ENCODE peak calls at places on chromosomes 4 and X, in five cellular contexts. One of them, this sample, is unnamed.

GRCh38 chr4:145299380-145300076 is 119.1 kb upstream of the OTUD4 start:
- DNase-seq in HepG2: peak
- DNase-seq in GM12878: peak
- DNase-seq in K562: no peak
- DNase-seq in H1: no peak
- DNase-seq in this sample: peak

GRCh38 chrX:78514852-78515251 is 144.3 kb downstream of the RTL3 start:
- DNase-seq in GM12878: no peak
- DNase-seq in H1: peak
- DNase-seq in K562: no peak
- DNase-seq in HepG2: no peak
- DNase-seq in this sample: no peak

GRCh38 chr4:81472249-81473085 is 760 bp upstream of the RASGEF1B start:
- DNase-seq in HepG2: peak
- DNase-seq in H1: no peak
- DNase-seq in K562: peak
- DNase-seq in GM12878: peak
- DNase-seq in this sample: no peak

GRCh38 chr4:173211222-173211621 is 42.6 kb downstream of the GALNT7 start:
- DNase-seq in HepG2: no peak
- DNase-seq in GM12878: no peak
- DNase-seq in H1: no peak
- DNase-seq in K562: no peak
- DNase-seq in this sample: no peak

GRCh38 chr4:125084608-125085007 is 230.1 kb upstream of the FAT4 start:
- DNase-seq in GM12878: no peak
- DNase-seq in HepG2: no peak
- DNase-seq in K562: no peak
- DNase-seq in H1: no peak
- DNase-seq in this sample: no peak

GRCh38 chrX:73239242-73239641 is 24.6 kb upstream of the NAP1L2 start:
- DNase-seq in GM12878: no peak
- DNase-seq in K562: no peak
- DNase-seq in H1: no peak
- DNase-seq in HepG2: no peak
- DNase-seq in this sample: no peak

GRCh38 chr4:87356832-87357526 is 34.0 kb downstream of the HSD17B11 start:
- DNase-seq in K562: no peak
- DNase-seq in H1: no peak
- DNase-seq in GM12878: no peak
- DNase-seq in HepG2: no peak
- DNase-seq in this sample: no peak

GRCh38 chr4:8905773-8906667 is 34.4 kb upstream of the HMX1 start:
- DNase-seq in GM12878: no peak
- DNase-seq in H1: no peak
- DNase-seq in HepG2: no peak
- DNase-seq in K562: no peak
- DNase-seq in this sample: no peak

GRCh38 chr4:65561164-65561563 is 109.1 kb downstream of the EPHA5 start:
- DNase-seq in K562: no peak
- DNase-seq in HepG2: no peak
- DNase-seq in GM12878: no peak
- DNase-seq in H1: no peak
- DNase-seq in this sample: no peak

GRCh38 chr4:168723020-168723419 is 226.2 kb downstream of the PALLD start:
- DNase-seq in K562: no peak
- DNase-seq in HepG2: no peak
- DNase-seq in H1: no peak
- DNase-seq in GM12878: no peak
- DNase-seq in this sample: no peak

GRCh38 chrX:37314526-37314925 is 34.6 kb upstream of the PRRG1 start:
- DNase-seq in GM12878: no peak
- DNase-seq in H1: no peak
- DNase-seq in K562: no peak
- DNase-seq in HepG2: no peak
- DNase-seq in this sample: no peak

GRCh38 chr4:38190717-38191178 is 230.6 kb downstream of the PTTG2 start:
- DNase-seq in GM12878: no peak
- DNase-seq in HepG2: no peak
- DNase-seq in H1: no peak
- DNase-seq in K562: no peak
- DNase-seq in this sample: no peak

GRCh38 chr4:84231539-84232055 is 267.5 kb downstream of the NKX6-1 start:
- DNase-seq in GM12878: no peak
- DNase-seq in HepG2: no peak
- DNase-seq in H1: no peak
- DNase-seq in K562: no peak
- DNase-seq in this sample: no peak

GRCh38 chrX:3522016-3522690 is 175.7 kb upstream of the MXRA5 start:
- DNase-seq in H1: no peak
- DNase-seq in HepG2: no peak
- DNase-seq in GM12878: no peak
- DNase-seq in K562: no peak
- DNase-seq in this sample: no peak

GRCh38 chr4:80619070-80619674 is 283.6 kb downstream of the CFAP299 start:
- DNase-seq in H1: no peak
- DNase-seq in K562: no peak
- DNase-seq in GM12878: no peak
- DNase-seq in HepG2: peak
- DNase-seq in this sample: peak

GRCh38 chrX:100969408-100969807 is at the start of gene ARL13A:
- DNase-seq in GM12878: no peak
- DNase-seq in K562: no peak
- DNase-seq in H1: no peak
- DNase-seq in HepG2: no peak
- DNase-seq in this sample: no peak

GRCh38 chr4:158823461-158823873 is 54.6 kb downstream of the FNIP2 start:
- DNase-seq in K562: no peak
- DNase-seq in GM12878: no peak
- DNase-seq in H1: no peak
- DNase-seq in HepG2: no peak
- DNase-seq in this sample: no peak

GRCh38 chrX:101417981-101418841 is 10.2 kb downstream of the HNRNPH2 start:
- DNase-seq in GM12878: no peak
- DNase-seq in K562: no peak
- DNase-seq in HepG2: no peak
- DNase-seq in H1: no peak
- DNase-seq in this sample: no peak

GRCh38 chrX:9611436-9612145 is 146.7 kb downstream of the TBL1X start:
- DNase-seq in GM12878: no peak
- DNase-seq in K562: no peak
- DNase-seq in HepG2: peak
- DNase-seq in H1: no peak
- DNase-seq in this sample: no peak

DNA sequence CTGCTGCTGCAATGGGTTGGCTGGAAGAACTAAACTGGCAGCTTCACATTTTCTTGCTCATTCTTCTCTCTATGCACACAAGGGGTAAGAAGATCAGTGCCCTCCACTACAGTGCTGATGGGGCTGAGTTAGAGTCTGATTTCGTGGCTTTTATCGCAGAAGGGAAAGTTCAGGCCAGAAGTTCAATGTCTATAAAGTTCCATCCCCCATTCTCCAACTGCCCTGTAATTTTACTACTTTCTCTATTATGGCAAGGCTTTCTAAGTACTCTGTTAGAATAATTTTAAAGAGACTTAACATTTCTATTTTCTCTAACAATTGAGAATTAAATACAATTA is 293.9 kb downstream of the BMPR1B start:
- DNase-seq in GM12878: no peak
- DNase-seq in H1: no peak
- DNase-seq in HepG2: no peak
- DNase-seq in K562: no peak
- DNase-seq in this sample: no peak
- TF ChIP-seq RAD21 in GM12878: no peak
- TF ChIP-seq RAD21 in H1: no peak
- TF ChIP-seq RAD21 in HepG2: no peak
- TF ChIP-seq RAD21 in K562: no peak
- TF ChIP-seq RAD21 in this sample: no peak

GRCh38 chrX:54639018-54639345 is 109.0 kb downstream of the GNL3L start:
- DNase-seq in K562: no peak
- DNase-seq in GM12878: no peak
- DNase-seq in H1: no peak
- DNase-seq in HepG2: no peak
- DNase-seq in this sample: no peak
- H2AFZ ChIP-seq in K562: peak
- H2AFZ ChIP-seq in GM12878: peak
- H2AFZ ChIP-seq in H1: no peak
- H2AFZ ChIP-seq in HepG2: peak
- H2AFZ ChIP-seq in this sample: no peak

DNA sequence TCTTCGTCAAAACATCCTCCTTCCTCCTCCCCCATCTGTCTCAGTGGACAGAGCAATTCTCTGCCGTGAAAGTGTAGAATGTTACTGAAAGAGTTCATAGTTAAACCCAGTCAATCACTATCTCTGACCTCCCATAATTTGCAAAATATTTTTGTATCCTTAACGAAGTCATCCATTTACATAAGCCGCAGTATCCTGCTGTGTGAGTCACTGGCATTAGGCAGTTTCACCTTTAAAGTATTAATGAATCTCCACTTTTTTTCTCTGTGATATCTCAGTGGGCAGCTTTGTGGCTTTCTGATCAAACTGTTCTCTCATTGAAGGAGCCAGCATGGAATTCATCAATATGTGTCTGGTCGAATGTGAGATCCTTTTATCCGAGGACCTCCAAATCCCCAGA is 678.6 kb upstream of the TENM3 start:
- DNase-seq in H1: no peak
- DNase-seq in K562: no peak
- DNase-seq in GM12878: no peak
- DNase-seq in HepG2: no peak
- DNase-seq in this sample: no peak
- TF ChIP-seq ZNF274 in H1: no peak
- TF ChIP-seq ZNF274 in K562: no peak
- TF ChIP-seq ZNF274 in GM12878: no peak
- TF ChIP-seq ZNF274 in HepG2: no peak
- TF ChIP-seq ZNF274 in this sample: no peak

DNA sequence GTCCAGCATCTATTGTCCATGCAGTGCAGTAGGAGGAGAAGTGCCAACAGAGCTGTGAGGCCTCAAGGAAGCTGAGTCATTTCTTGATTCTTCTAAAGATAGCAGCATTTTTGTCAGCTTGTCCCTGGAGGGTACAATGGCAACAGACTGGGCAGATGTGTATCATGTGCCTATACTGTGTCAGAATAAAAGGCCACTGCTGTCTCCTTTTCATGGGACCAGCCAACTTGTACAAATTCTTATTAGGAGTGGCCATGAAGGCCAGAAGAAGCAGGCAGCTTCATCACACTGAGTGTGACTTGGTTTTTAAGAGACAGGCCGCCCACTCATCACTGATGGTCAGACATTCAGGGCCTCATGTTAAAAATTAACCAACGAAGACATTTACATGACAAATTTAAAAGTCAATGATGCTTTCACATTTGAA is 185.0 kb upstream of the FAM241A start:
- DNase-seq in H1: no peak
- DNase-seq in HepG2: no peak
- DNase-seq in GM12878: peak
- DNase-seq in K562: no peak
- DNase-seq in this sample: peak
- TF ChIP-seq RAD21 in H1: no peak
- TF ChIP-seq RAD21 in HepG2: no peak
- TF ChIP-seq RAD21 in GM12878: no peak
- TF ChIP-seq RAD21 in K562: no peak
- TF ChIP-seq RAD21 in this sample: no peak

GRCh38 chrX:69285881-69286545 is 120.8 kb upstream of the PJA1 start:
- DNase-seq in H1: no peak
- DNase-seq in K562: peak
- DNase-seq in GM12878: no peak
- DNase-seq in HepG2: no peak
- DNase-seq in this sample: peak
- H2AFZ ChIP-seq in H1: no peak
- H2AFZ ChIP-seq in K562: no peak
- H2AFZ ChIP-seq in GM12878: no peak
- H2AFZ ChIP-seq in HepG2: no peak
- H2AFZ ChIP-seq in this sample: no peak

GRCh38 chr4:109025471-109026076 is 262.7 kb upstream of the ETNPPL start:
- DNase-seq in K562: no peak
- DNase-seq in HepG2: no peak
- DNase-seq in GM12878: no peak
- DNase-seq in H1: no peak
- DNase-seq in this sample: no peak

GRCh38 chr4:109029987-109030386 is 267.1 kb upstream of the ETNPPL start:
- DNase-seq in H1: no peak
- DNase-seq in HepG2: no peak
- DNase-seq in GM12878: no peak
- DNase-seq in K562: no peak
- DNase-seq in this sample: no peak

GRCh38 chr4:109026588-109026987 is 263.7 kb upstream of the ETNPPL start:
- DNase-seq in HepG2: no peak
- DNase-seq in GM12878: no peak
- DNase-seq in H1: no peak
- DNase-seq in K562: no peak
- DNase-seq in this sample: no peak

GRCh38 chr4:109022941-109023340 is 260.1 kb upstream of the ETNPPL start:
- DNase-seq in HepG2: no peak
- DNase-seq in H1: no peak
- DNase-seq in K562: no peak
- DNase-seq in GM12878: no peak
- DNase-seq in this sample: no peak

DNA sequence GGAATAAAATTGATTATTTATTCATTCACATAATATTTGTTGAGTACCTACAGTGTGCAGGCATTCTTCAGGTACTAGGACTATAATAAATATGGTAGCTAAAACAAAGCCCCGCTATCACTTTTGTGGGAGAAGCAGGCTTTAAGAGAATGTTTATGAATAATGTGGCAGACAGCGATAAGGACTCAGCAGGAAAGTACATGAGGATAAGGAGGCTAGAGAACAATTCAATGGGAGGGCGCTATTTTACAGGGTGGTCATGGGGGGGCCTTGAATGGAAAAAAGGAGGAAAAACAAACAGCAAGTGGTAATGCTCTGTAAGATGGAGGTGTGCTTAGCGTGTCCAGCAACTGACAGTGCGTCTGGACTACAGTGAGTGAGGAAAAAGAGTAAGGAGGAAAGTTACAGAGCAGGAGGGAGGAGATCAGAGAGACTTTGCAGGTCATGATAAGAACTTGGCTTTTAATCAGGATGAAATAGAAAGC is 264.2 kb upstream of the ETNPPL start:
- DNase-seq in HepG2: no peak
- DNase-seq in K562: peak
- DNase-seq in GM12878: no peak
- DNase-seq in H1: no peak
- DNase-seq in this sample: no peak
- TF ChIP-seq ZNF274 in HepG2: no peak
- TF ChIP-seq ZNF274 in K562: no peak
- TF ChIP-seq ZNF274 in GM12878: no peak
- TF ChIP-seq ZNF274 in H1: no peak
- TF ChIP-seq ZNF274 in this sample: no peak

GRCh38 chrX:132708529-132708928 is 219.7 kb upstream of the MBNL3 start:
- DNase-seq in H1: no peak
- DNase-seq in K562: no peak
- DNase-seq in HepG2: no peak
- DNase-seq in GM12878: no peak
- DNase-seq in this sample: no peak

GRCh38 chrX:132710756-132711155 is 221.9 kb upstream of the MBNL3 start:
- DNase-seq in K562: no peak
- DNase-seq in GM12878: no peak
- DNase-seq in H1: no peak
- DNase-seq in HepG2: no peak
- DNase-seq in this sample: no peak

GRCh38 chrX:132704769-132705168 is 215.9 kb upstream of the MBNL3 start:
- DNase-seq in GM12878: no peak
- DNase-seq in HepG2: no peak
- DNase-seq in H1: no peak
- DNase-seq in K562: no peak
- DNase-seq in this sample: no peak
- TF ChIP-seq RAD21 in GM12878: no peak
- TF ChIP-seq RAD21 in HepG2: no peak
- TF ChIP-seq RAD21 in H1: no peak
- TF ChIP-seq RAD21 in K562: no peak
- TF ChIP-seq RAD21 in this sample: no peak

This sample was measured in HCT116.